ENCODE peak calls at places on chromosomes 6 and 20, in six cellular contexts. T is naive thymus-derived CD4-positive, alpha-beta T cell; Y is aorta; X is thyroid gland; J is keratinocyte; E is pancreas. Z is an unnamed sample. For H3K4me1, the result is how much of the 10 kb centered on the place peaks cover.

GRCh38 chr6:15956205-15957106 is 172.4 kb upstream of the MYLIP start:
- DNase-seq in J (no peak), E (no peak), X (peak), Y (no peak), T (no peak), Z (no peak)

GRCh38 chr6:147201885-147202515 is 2.2 kb upstream of the STXBP5 start:
- DNase-seq in T (peak), Y (no peak), J (no peak), X (peak), E (no peak), Z (no peak)

GRCh38 chr20:45291526-45291925 is 15.1 kb upstream of the RBPJL start:
- DNase-seq in E (no peak), Y (no peak), X (no peak), T (no peak), J (no peak), Z (no peak)

GRCh38 chr20:57501461-57502330 is 23.2 kb downstream of the CTCFL start:
- DNase-seq in Y (no peak), T (no peak), X (no peak), J (no peak), E (no peak), Z (no peak)

GRCh38 chr6:149439626-149440025 is 39.6 kb downstream of the SUMO4 start:
- DNase-seq in J (no peak), Y (no peak), T (no peak), X (no peak), E (no peak), Z (no peak)

GRCh38 chr20:31872406-31872805 is 2.0 kb downstream of the TTLL9 start:
- DNase-seq in T (no peak), E (no peak), X (peak), J (no peak), Y (no peak), Z (no peak)

GRCh38 chr6:131867744-131868143 is 59.9 kb downstream of the ENPP1 start:
- DNase-seq in T (no peak), E (no peak), Y (no peak), J (no peak), X (no peak), Z (no peak)

GRCh38 chr20:44734938-44735337 is 10.7 kb upstream of the KCNK15 start:
- DNase-seq in T (no peak), J (no peak), E (no peak), Y (no peak), X (no peak), Z (no peak)

GRCh38 chr20:38114353-38114791 is 50.7 kb downstream of the TGM2 start:
- DNase-seq in T (no peak), J (no peak), E (no peak), X (no peak), Y (no peak), Z (no peak)

DNA sequence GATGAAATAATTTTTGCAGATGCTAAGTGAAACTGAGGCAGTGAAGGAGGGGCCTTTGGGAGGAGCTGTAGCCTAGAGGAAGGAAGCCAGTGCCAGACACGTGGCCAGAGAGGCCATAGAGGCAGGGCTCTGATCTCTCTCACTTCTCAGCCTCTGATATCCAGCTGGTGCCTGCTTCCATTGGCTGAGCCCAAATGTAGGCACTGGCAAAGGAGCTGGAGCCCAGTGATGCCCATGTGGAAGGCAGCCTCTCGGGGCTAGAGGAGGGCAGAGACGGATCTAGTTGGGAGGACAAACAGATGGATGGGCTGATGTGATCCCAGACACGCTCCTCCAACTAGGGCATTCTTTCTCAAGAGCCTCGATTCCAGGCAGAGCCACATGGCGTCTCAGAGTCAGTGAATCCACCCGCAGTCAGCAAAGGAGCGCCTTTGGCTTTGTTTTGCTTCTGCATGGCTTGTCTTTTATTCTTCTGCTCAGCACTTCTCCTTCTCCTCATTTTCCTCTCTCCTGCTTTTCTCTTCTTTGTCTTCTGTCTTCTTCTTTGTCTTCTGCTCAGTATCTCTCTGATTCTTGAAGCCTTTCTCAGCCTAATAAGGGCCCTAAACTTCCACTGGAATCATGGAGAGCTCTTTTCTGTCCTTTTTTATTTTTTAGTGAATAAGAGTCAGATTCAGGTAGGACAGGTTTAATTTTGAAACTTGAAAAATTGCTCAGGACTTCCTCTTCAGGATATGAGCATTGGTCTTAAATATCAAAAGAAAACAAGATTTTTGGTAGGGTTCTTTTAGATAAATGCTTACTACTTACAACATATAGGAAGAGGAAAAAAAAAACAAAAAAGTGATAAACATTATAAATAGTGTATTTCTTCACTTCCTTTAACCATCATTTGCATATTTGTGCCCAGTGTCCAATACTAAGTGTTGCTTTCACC is 41.8 kb downstream of the CYP24A1 start:
- DNase-seq in T (no peak), X (no peak), J (no peak), Y (no peak), E (no peak), Z (no peak)
- H3K4me1 ChIP-seq in T (under half), X (under half), J (under half), Y (under half), E (under half), Z (under half)

DNA sequence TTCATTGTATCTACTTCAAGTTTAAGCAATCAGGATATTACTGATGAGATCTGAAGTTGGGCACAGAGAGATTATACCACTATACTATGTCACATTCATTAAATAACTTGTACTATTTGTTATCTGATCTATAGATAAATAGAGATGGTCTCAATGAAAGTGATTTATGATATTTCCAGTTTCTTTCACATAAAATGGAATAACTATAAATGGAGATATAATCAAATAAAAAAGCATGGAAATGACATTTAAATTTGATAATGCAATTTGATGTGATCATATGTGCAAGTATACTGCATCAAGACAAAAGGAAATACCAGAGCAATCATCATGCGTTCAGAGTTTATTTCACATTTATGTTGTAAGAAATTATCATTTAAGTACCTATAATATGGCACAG is 368.9 kb downstream of the PKHD1 start:
- DNase-seq in T (no peak), E (no peak), J (no peak), X (no peak), Y (no peak), Z (no peak)
- H3K27ac ChIP-seq in T (no peak), E (no peak), J (no peak), X (no peak), Y (no peak), Z (no peak)

GRCh38 chr6:44561062-44561591 is 173.6 kb downstream of the CDC5L start:
- DNase-seq in X (no peak), Y (no peak), E (no peak), T (no peak), J (no peak), Z (no peak)
- H3K4me3 ChIP-seq in X (no peak), Y (no peak), E (no peak), T (no peak), J (no peak), Z (no peak)

GRCh38 chr6:52500268-52501129 is 76.4 kb downstream of the TRAM2 start:
- DNase-seq in Y (no peak), X (no peak), J (no peak), T (no peak), E (no peak), Z (no peak)
- H3K4me1 ChIP-seq in Y (under half), X (under half), J (under half), T (under half), E (under half), Z (under half)

DNA sequence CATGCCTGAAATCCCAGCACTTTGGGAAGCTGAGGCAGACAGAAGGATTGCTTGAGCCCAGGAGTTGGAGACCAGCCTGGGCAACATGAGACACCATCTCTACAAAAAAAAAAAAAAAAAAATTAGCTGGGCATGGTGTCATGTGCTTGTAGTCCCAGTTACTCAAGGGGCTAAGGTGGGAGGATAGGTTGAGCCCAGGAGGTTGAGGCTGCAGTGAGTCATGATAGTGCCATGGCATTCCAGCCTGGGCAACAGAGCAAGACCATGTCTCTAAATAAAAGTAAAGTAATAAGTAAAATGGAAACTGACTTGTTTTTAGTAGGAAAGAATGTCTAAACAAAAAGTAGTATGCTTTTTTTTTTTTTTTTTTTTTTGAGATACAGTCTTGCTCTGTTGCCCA is 240.7 kb downstream of the ARID1B start:
- DNase-seq in T (no peak), Y (no peak), X (peak), E (no peak), J (no peak), Z (no peak)
- H3K27ac ChIP-seq in T (peak), Y (no peak), X (no peak), E (no peak), J (no peak), Z (no peak)

GRCh38 chr6:6772751-6773150 is 184.2 kb downstream of the LY86 start:
- DNase-seq in J (no peak), E (no peak), X (peak), T (no peak), Y (no peak), Z (no peak)
- H3K4me3 ChIP-seq in J (no peak), E (no peak), X (no peak), T (no peak), Y (no peak), Z (no peak)

GRCh38 chr20:20463933-20464374 is 96.0 kb downstream of the INSM1 start:
- DNase-seq in T (no peak), J (no peak), E (no peak), Y (no peak), X (no peak), Z (no peak)
- H3K4me1 ChIP-seq in T (under half), J (under half), E (under half), Y (under half), X (under half), Z (under half)